ENCODE peak calls at places on chromosomes 16 and 17, in four cellular contexts. L, N, C and R are unnamed samples.

GRCh38 chr17:45018514-45019176 is 32.8 kb downstream of the DCAKD start:
- DNase-seq in L (no peak), N (no peak), C (no peak), R (no peak)

GRCh38 chr17:37110012-37110701 is 161.4 kb downstream of the AATF start:
- DNase-seq in L (no peak), N (no peak), C (no peak), R (no peak)

GRCh38 chr16:30659507-30660423 is 1.5 kb downstream of the FBRS start:
- DNase-seq in L (no peak), N (no peak), C (peak; percentile 53), R (no peak)

GRCh38 chr17:20823890-20824289 is 218.9 kb downstream of the USP22 start:
- DNase-seq in L (no peak), N (no peak), C (no peak), R (no peak)

GRCh38 chr17:48006936-48007703 is 30.5 kb downstream of the COPZ2 start:
- DNase-seq in L (no peak), N (no peak), C (no peak), R (no peak)

GRCh38 chr16:72481419-72481818 is 309.5 kb upstream of the PMFBP1 start:
- DNase-seq in L (no peak), N (no peak), C (no peak), R (no peak)

GRCh38 chr16:53183442-53183841 is 128.7 kb downstream of the CHD9 start:
- DNase-seq in L (no peak), N (no peak), C (no peak), R (no peak)

GRCh38 chr17:82007228-82007494 is 15.5 kb downstream of the CENPX start:
- DNase-seq in L (no peak), N (no peak), C (no peak), R (no peak)

GRCh38 chr16:1536601-1537000 is 3.1 kb downstream of the TMEM204 start:
- DNase-seq in L (no peak), N (no peak), C (no peak), R (no peak)

GRCh38 chr16:67959520-67959919 is 8.9 kb downstream of the SLC12A4 start:
- DNase-seq in L (no peak), N (no peak), C (no peak), R (no peak)

GRCh38 chr17:76816590-76817135 is 51.5 kb upstream of the MGAT5B start:
- DNase-seq in L (peak; percentile 46), N (peak; percentile 11), C (peak; percentile 81), R (peak; percentile 64)

GRCh38 chr16:51982715-51983680 is 563.9 kb downstream of the TOX3 start:
- DNase-seq in L (peak; percentile 79), N (no peak), C (peak; percentile 24), R (peak; percentile 50)

GRCh38 chr16:73558219-73558618 is 510.3 kb upstream of the ZFHX3 start:
- DNase-seq in L (no peak), N (no peak), C (no peak), R (no peak)

GRCh38 chr17:1091885-1092284 is 87.9 kb downstream of the ABR start:
- DNase-seq in L (no peak), N (no peak), C (no peak), R (peak; percentile 19)

GRCh38 chr16:14368399-14368798 is 261.7 kb downstream of the PARN start:
- DNase-seq in L (no peak), N (no peak), C (no peak), R (no peak)

GRCh38 chr16:85168732-85169256 is 56.5 kb upstream of the CIBAR2 start:
- DNase-seq in L (no peak), N (no peak), C (no peak), R (no peak)

GRCh38 chr16:73154063-73154870 is 106.3 kb upstream of the ZFHX3 start:
- DNase-seq in L (no peak), N (no peak), C (no peak), R (no peak)